ENCODE peak calls at places on chromosomes 6 and 20, in five cellular contexts. U, F, Y, O and J are unnamed samples.

GRCh38 chr6:44285552-44286284 is 15.5 kb downstream of the TMEM151B start:
- DNase-seq in Y (no peak), F (no peak), O (no peak), U (peak), J (no peak)

GRCh38 chr20:36808317-36809257 is 35.0 kb upstream of the DSN1 start:
- DNase-seq in O (peak), F (no peak), Y (peak), U (peak), J (no peak)

GRCh38 chr6:294656-295565 is 2.6 kb downstream of the DUSP22 start:
- DNase-seq in U (no peak), O (no peak), Y (no peak), F (no peak), J (no peak)

GRCh38 chr20:4633780-4634179 is 87.9 kb upstream of the PRND start:
- DNase-seq in Y (no peak), O (peak), F (no peak), U (peak), J (no peak)

GRCh38 chr6:132734694-132735236 is 20.9 kb upstream of the VNN1 start:
- DNase-seq in F (no peak), O (peak), U (no peak), Y (no peak), J (no peak)

GRCh38 chr6:85641916-85642773 is 541 bp downstream of the SYNCRIP start:
- DNase-seq in Y (peak), F (peak), O (no peak), U (peak), J (peak)

GRCh38 chr6:50128420-50129005 is 78.8 kb upstream of the DEFB112 start:
- DNase-seq in U (no peak), F (no peak), O (peak), Y (no peak), J (no peak)

GRCh38 chr6:3287308-3287707 is 28.6 kb downstream of the PSMG4 start:
- DNase-seq in U (no peak), O (no peak), F (no peak), Y (peak), J (peak)

GRCh38 chr6:111689946-111690345 is 84.3 kb upstream of the TRAF3IP2 start:
- DNase-seq in Y (no peak), F (no peak), U (no peak), O (no peak), J (no peak)

GRCh38 chr6:3912366-3913076 is 63.3 kb downstream of the FAM50B start:
- DNase-seq in U (no peak), F (no peak), O (no peak), Y (no peak), J (no peak)

GRCh38 chr6:83117802-83118201 is 50.3 kb downstream of the DOP1A start:
- DNase-seq in O (no peak), Y (no peak), F (no peak), U (no peak), J (no peak)

GRCh38 chr6:18528084-18528743 is 141.1 kb downstream of the RNF144B start:
- DNase-seq in U (no peak), Y (no peak), F (no peak), O (peak), J (no peak)

GRCh38 chr20:6506906-6507305 is 260.6 kb upstream of the BMP2 start:
- DNase-seq in Y (no peak), U (no peak), O (no peak), F (no peak), J (no peak)

GRCh38 chr6:51289041-51289440 is 470.4 kb downstream of the TFAP2B start:
- DNase-seq in F (no peak), U (peak), O (no peak), Y (no peak), J (no peak)

GRCh38 chr20:49320460-49320859 is 42.6 kb upstream of the ZNFX1 start:
- DNase-seq in U (peak), Y (no peak), F (no peak), O (peak), J (no peak)

GRCh38 chr6:146912730-146913680 is 291.2 kb upstream of the STXBP5 start:
- DNase-seq in O (no peak), U (no peak), F (no peak), Y (no peak), J (no peak)

GRCh38 chr6:17169291-17169690 is 67.4 kb downstream of the STMND1 start:
- DNase-seq in O (no peak), U (peak), F (no peak), Y (no peak), J (no peak)

GRCh38 chr6:133254552-133255228 is 13.5 kb downstream of the EYA4 start:
- DNase-seq in O (no peak), U (no peak), Y (no peak), F (no peak), J (no peak)

GRCh38 chr20:63101781-63102719 is 95.3 kb upstream of the BHLHE23 start:
- DNase-seq in Y (peak), U (peak), F (peak), O (peak), J (peak)

GRCh38 chr20:41329435-41330342 is 10.9 kb upstream of the LPIN3 start:
- DNase-seq in O (peak), U (peak), F (peak), Y (peak), J (peak)

GRCh38 chr20:8837396-8837795 is 231.5 kb upstream of the PLCB4 start:
- DNase-seq in F (no peak), O (peak), Y (no peak), U (peak), J (no peak)

GRCh38 chr6:152697634-152698033 is at the start of gene MYCT1:
- DNase-seq in Y (no peak), U (no peak), O (no peak), F (no peak), J (no peak)

GRCh38 chr6:155481215-155481614 is 25.6 kb upstream of the NOX3 start:
- DNase-seq in U (no peak), Y (no peak), O (no peak), F (no peak), J (no peak)

GRCh38 chr6:117613920-117614535 is 11.7 kb upstream of the GOPC start:
- DNase-seq in U (no peak), Y (no peak), O (no peak), F (no peak), J (no peak)

GRCh38 chr6:131654326-131654725 is 17.2 kb downstream of the ENPP3 start:
- DNase-seq in O (no peak), F (no peak), Y (no peak), U (no peak), J (no peak)

GRCh38 chr6:10557886-10558285 is 36.7 kb downstream of the GCNT2 start:
- DNase-seq in F (no peak), O (no peak), U (no peak), Y (no peak), J (no peak)

GRCh38 chr6:36607782-36608386 is 13.7 kb downstream of the SRSF3 start:
- DNase-seq in Y (peak), O (no peak), F (peak), U (no peak), J (peak)

GRCh38 chr6:157455731-157456523 is 74.9 kb downstream of the ZDHHC14 start:
- DNase-seq in O (no peak), F (no peak), U (no peak), Y (no peak), J (no peak)